ENCODE peak calls at places on chromosomes 2 and 18, in seven cellular contexts. T, B, D, K, Y, F and G are unnamed samples. For H3K27me3, the result is how much of the 10 kb centered on the place peaks cover.

GRCh38 chr2:110816404-110817365 is 84.3 kb downstream of the ACOXL start:
- DNase-seq in Y (no peak), F (no peak), D (no peak), K (no peak), T (no peak), B (no peak), G (no peak)

GRCh38 chr18:1663879-1664705 is 759.4 kb downstream of the ADCYAP1 start:
- DNase-seq in K (peak), F (no peak), B (no peak), Y (peak), T (peak), D (no peak), G (peak)

GRCh38 chr18:48300463-48300961 is 108.7 kb downstream of the ZBTB7C start:
- DNase-seq in Y (peak), K (peak), D (no peak), T (peak), B (no peak), F (no peak), G (no peak)

GRCh38 chr2:9297807-9298206 is 91.2 kb downstream of the ASAP2 start:
- DNase-seq in B (no peak), T (no peak), F (no peak), Y (no peak), D (no peak), K (no peak), G (no peak)

GRCh38 chr18:74242451-74243096 is 49.2 kb downstream of the CYB5A start:
- DNase-seq in F (no peak), K (no peak), D (no peak), B (peak), T (no peak), Y (no peak), G (peak)

GRCh38 chr2:35447210-35447609 is 908.4 kb upstream of the CRIM1 start:
- DNase-seq in D (no peak), Y (no peak), F (no peak), T (no peak), B (no peak), K (no peak), G (no peak)

GRCh38 chr18:62369129-62369644 is 44.1 kb downstream of the TNFRSF11A start:
- DNase-seq in B (no peak), D (no peak), F (no peak), Y (no peak), K (no peak), T (no peak), G (no peak)

GRCh38 chr2:123644053-123644452 is 381.0 kb upstream of the CNTNAP5 start:
- DNase-seq in D (no peak), B (no peak), Y (no peak), F (no peak), T (no peak), K (no peak), G (no peak)

GRCh38 chr2:21191535-21191934 is 67.8 kb downstream of the TDRD15 start:
- DNase-seq in B (no peak), D (no peak), F (no peak), T (no peak), Y (no peak), K (no peak), G (no peak)

GRCh38 chr2:171225302-171225980 is 64.7 kb upstream of the TLK1 start:
- DNase-seq in Y (no peak), D (no peak), K (peak), F (peak), T (no peak), B (peak), G (no peak)

GRCh38 chr2:21381421-21381820 is 257.7 kb downstream of the TDRD15 start:
- DNase-seq in K (no peak), F (peak), T (no peak), B (peak), Y (no peak), D (no peak), G (no peak)

GRCh38 chr2:100242416-100242815 is 79.9 kb downstream of the LONRF2 start:
- DNase-seq in K (peak), F (peak), D (no peak), B (peak), Y (no peak), T (no peak), G (no peak)

GRCh38 chr2:232042911-232043564 is 81.5 kb downstream of the DIS3L2 start:
- DNase-seq in F (no peak), D (no peak), B (no peak), K (peak), Y (no peak), T (no peak), G (no peak)

GRCh38 chr2:140786585-140786984 is 1344.2 kb downstream of the LRP1B start:
- DNase-seq in B (no peak), F (no peak), K (no peak), D (no peak), Y (no peak), T (no peak), G (no peak)

GRCh38 chr2:166302036-166302435 is 73.7 kb downstream of the SCN9A start:
- DNase-seq in B (no peak), K (no peak), Y (no peak), D (no peak), F (no peak), T (no peak), G (no peak)

GRCh38 chr2:158232476-158232875 is 130.8 kb downstream of the UPP2 start:
- DNase-seq in Y (no peak), K (no peak), T (no peak), D (no peak), F (no peak), B (no peak), G (no peak)

GRCh38 chr18:8283901-8284585 is 325.2 kb upstream of the RAB12 start:
- DNase-seq in K (no peak), D (no peak), F (peak), Y (no peak), B (peak), T (no peak), G (no peak)

GRCh38 chr2:239283288-239283945 is 117.4 kb downstream of the HDAC4 start:
- DNase-seq in Y (no peak), T (no peak), B (no peak), F (no peak), D (no peak), K (no peak), G (peak)

GRCh38 chr2:42962521-42962953 is 170.2 kb upstream of the HAAO start:
- DNase-seq in K (no peak), B (no peak), D (no peak), T (no peak), F (no peak), Y (no peak), G (no peak)

GRCh38 chr18:45602926-45603325 is 12.3 kb upstream of the SLC14A2 start:
- DNase-seq in Y (no peak), K (no peak), F (no peak), T (no peak), B (no peak), D (no peak), G (no peak)

GRCh38 chr2:25305809-25306208 is 35.9 kb downstream of the DNMT3A start:
- DNase-seq in D (no peak), F (no peak), B (no peak), K (no peak), Y (no peak), T (no peak), G (no peak)

GRCh38 chr2:240997141-240997855 is 1.1 kb upstream of the SNED1 start:
- DNase-seq in D (peak), K (no peak), Y (peak), T (no peak), F (no peak), B (peak), G (peak)

GRCh38 chr2:240998706-240999000 is 235 bp downstream of the SNED1 start:
- DNase-seq in F (no peak), T (peak), D (no peak), K (no peak), B (no peak), Y (no peak), G (no peak)

GRCh38 chr2:240996834-240997140 is 1.6 kb upstream of the SNED1 start:
- DNase-seq in Y (no peak), K (no peak), B (no peak), F (no peak), D (no peak), T (no peak), G (no peak)

GRCh38 chr2:240999001-240999791 is 778 bp downstream of the SNED1 start:
- DNase-seq in K (no peak), T (peak), B (no peak), D (peak), F (no peak), Y (peak), G (peak)

DNA sequence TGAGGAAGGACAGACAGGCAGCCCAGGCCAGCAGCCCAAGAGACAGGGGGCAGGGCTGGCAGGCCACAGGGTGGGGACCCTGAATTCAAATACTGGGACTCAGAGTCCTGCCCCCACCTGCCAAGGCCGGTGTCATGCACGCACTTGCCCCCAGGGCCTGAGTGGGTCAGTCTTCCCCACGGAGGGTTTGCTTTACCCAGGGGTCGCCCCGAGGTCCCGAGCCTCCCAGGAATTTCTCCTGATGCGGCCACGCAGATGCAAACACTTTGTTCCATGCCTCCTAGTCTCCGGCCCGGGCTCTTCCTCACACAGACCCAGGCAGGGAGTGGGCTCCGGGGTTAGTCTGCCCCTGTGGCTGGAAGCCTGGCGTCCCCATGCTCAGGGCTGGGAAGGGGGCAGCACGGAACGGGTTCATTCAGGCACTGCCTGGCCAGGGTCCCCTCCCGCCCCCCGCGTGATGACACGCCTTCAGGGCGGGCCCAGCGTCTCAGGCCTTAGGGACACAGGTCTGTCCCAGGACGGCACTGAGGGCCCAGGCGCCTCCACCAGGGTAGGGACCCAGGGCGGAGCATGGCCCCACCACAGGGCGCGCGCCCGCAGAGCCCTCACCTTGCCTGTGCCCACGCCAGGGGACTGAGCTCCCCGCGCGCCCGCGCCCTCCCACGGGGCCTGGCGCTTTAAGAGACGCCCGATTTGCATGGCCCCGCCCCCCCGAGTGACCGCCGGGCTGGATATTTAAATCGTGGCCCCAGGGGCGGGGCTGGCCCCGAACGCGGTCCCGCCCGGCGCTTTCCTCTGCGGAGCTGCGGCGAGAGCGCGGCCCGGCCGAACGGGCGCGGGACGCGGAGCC is at the start of gene SNED1:
- DNase-seq in B (peak), D (peak), K (peak), Y (peak), F (no peak), T (peak), G (peak)
- H3K27ac ChIP-seq in B (peak), D (peak), K (no peak), Y (peak), F (no peak), T (peak), G (peak)

GRCh38 chr2:176104338-176105077 is 2.6 kb upstream of the HOXD11 start:
- DNase-seq in K (peak), F (no peak), D (no peak), Y (no peak), B (no peak), T (no peak), G (no peak)
- H3K4me3 ChIP-seq in K (no peak), F (no peak), D (peak), Y (no peak), B (no peak), T (no peak), G (no peak)

GRCh38 chr2:28522479-28522878 is 26.6 kb downstream of the PLB1 start:
- DNase-seq in T (no peak), D (no peak), F (no peak), B (no peak), Y (no peak), K (no peak), G (no peak)
- H3K27me3 ChIP-seq in T (under half), D (under half), F (half or more), B (under half), Y (under half), K (under half), G (under half)

GRCh38 chr2:12797815-12798214 is 81.1 kb downstream of the TRIB2 start:
- DNase-seq in K (no peak), T (no peak), D (no peak), B (peak), F (no peak), Y (no peak), G (no peak)
- H3K27ac ChIP-seq in K (no peak), T (no peak), D (no peak), B (no peak), F (no peak), Y (no peak), G (peak)

DNA sequence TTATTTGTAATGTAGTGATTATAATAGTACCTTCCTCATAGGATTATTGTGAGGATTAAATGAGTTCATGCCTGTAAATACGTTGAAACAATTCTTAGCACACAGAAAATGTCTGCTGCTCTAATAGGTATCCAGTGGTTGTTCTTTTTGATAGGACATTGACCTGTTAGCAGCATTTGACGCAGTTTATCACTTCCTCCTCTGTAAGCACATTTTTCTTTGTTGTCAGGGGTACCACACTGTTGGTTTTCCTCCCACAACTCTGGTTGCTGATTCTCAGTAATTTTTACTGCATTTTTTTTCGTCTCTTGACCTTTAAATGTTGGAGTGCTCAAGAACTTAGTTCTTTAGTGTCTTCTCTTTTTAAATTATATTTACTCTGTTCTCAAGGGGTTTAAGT is 15.4 kb downstream of the PPM1B start:
- DNase-seq in K (no peak), B (no peak), D (no peak), F (no peak), T (no peak), Y (no peak), G (no peak)
- H3K4me3 ChIP-seq in K (no peak), B (no peak), D (no peak), F (no peak), T (no peak), Y (no peak), G (no peak)

GRCh38 chr2:73323551-73323950 is 30.2 kb upstream of the EGR4 start:
- DNase-seq in Y (no peak), K (no peak), T (no peak), F (no peak), B (no peak), D (no peak), G (no peak)
- H3K27me3 ChIP-seq in Y (under half), K (under half), T (under half), F (under half), B (under half), D (under half), G (under half)

GRCh38 chr2:113754160-113754559 is 2.3 kb downstream of the SLC35F5 start:
- DNase-seq in K (no peak), Y (no peak), T (no peak), F (no peak), D (no peak), B (no peak), G (no peak)

GRCh38 chr2:113756088-113757058 is at the start of gene SLC35F5:
- DNase-seq in D (peak), T (peak), B (peak), K (peak), F (peak), Y (peak), G (peak)

GRCh38 chr2:113755690-113756063 is 765 bp downstream of the SLC35F5 start:
- DNase-seq in F (no peak), K (no peak), D (no peak), Y (no peak), B (peak), T (no peak), G (peak)

GRCh38 chr2:113754989-113755689 is 1.3 kb downstream of the SLC35F5 start:
- DNase-seq in F (no peak), D (no peak), K (no peak), T (no peak), Y (no peak), B (peak), G (peak)

DNA sequence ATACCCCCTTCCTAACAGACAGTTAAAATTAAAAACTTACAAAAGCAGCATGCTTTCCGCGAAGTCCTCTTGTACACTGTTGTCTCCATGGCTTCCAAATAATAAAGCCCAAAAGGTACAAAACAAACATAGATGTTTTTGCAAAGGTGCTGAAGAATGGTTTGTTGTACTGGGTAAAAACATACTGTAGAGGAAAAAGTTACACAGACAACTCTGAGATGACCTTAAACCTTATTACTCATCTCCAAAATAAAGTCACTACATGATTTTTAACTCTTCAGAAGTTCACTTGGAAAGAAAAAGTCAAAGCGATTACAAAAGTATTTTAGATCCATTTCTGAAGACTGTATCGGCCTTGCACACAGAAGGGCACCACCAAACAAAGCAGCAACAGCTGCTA is 6.1 kb downstream of the SLC35F5 start:
- DNase-seq in D (no peak), K (no peak), B (no peak), F (no peak), Y (no peak), T (no peak), G (no peak)
- H3K27ac ChIP-seq in D (no peak), K (no peak), B (no peak), F (no peak), Y (no peak), T (no peak), G (no peak)

GRCh38 chr2:191266201-191266600 is 21.0 kb downstream of the MYO1B start:
- DNase-seq in F (no peak), K (no peak), D (no peak), Y (no peak), T (no peak), B (no peak), G (no peak)
- H3K4me3 ChIP-seq in F (no peak), K (no peak), D (no peak), Y (no peak), T (no peak), B (peak), G (no peak)

GRCh38 chr2:238240761-238241711 is 1.2 kb upstream of the HES6 start:
- DNase-seq in D (peak), K (peak), B (peak), T (no peak), F (no peak), Y (no peak), G (no peak)
- H3K27me3 ChIP-seq in D (under half), K (under half), B (under half), T (under half), F (under half), Y (under half), G (under half)

GRCh38 chr18:217532-218334 is 50.1 kb downstream of the THOC1 start:
- DNase-seq in K (no peak), T (no peak), D (no peak), F (no peak), Y (no peak), B (no peak), G (no peak)
- H3K27ac ChIP-seq in K (no peak), T (no peak), D (no peak), F (no peak), Y (no peak), B (no peak), G (no peak)